ENCODE peak calls at places on chromosomes 4 and X, in four cellular contexts. D is left lung, I is cardiac muscle cell, Q is fibroblast of the aortic adventitia. X is an unnamed sample.

GRCh38 chrX:112867570-112867969 is 26.9 kb upstream of the AMOT start:
- DNase-seq in D (no peak), I (no peak), Q (no peak), X (no peak)

GRCh38 chrX:47573334-47574095 is 8.7 kb upstream of the TIMP1 start:
- DNase-seq in I (peak), D (no peak), Q (peak), X (no peak)

GRCh38 chr4:101118641-101119040 is 228.7 kb downstream of the PPP3CA start:
- DNase-seq in D (no peak), I (no peak), Q (no peak), X (no peak)

GRCh38 chrX:69309074-69309792 is 144.0 kb upstream of the PJA1 start:
- DNase-seq in I (no peak), D (no peak), Q (no peak), X (no peak)

GRCh38 chrX:119984652-119985051 is 41.1 kb upstream of the NKAP start:
- DNase-seq in Q (no peak), D (no peak), I (no peak), X (no peak)

GRCh38 chr4:143025111-143025704 is 159.5 kb upstream of the USP38 start:
- DNase-seq in I (peak), D (peak), Q (peak), X (peak)

GRCh38 chrX:110045988-110046387 is 43.1 kb downstream of the TMEM164 start:
- DNase-seq in D (no peak), Q (no peak), I (peak), X (no peak)

GRCh38 chrX:150163181-150163930 is 199.8 kb upstream of the MAMLD1 start:
- DNase-seq in Q (peak), I (no peak), D (no peak), X (no peak)

GRCh38 chr4:53595823-53596222 is 4.5 kb upstream of the LNX1 start:
- DNase-seq in I (no peak), D (no peak), Q (no peak), X (no peak)

GRCh38 chrX:81195712-81196111 is 6.0 kb downstream of the HMGN5 start:
- DNase-seq in I (peak), Q (peak), D (no peak), X (peak)

GRCh38 chrX:129493643-129494042 is 29.6 kb downstream of the SMARCA1 start:
- DNase-seq in D (no peak), Q (peak), I (no peak), X (peak)

GRCh38 chrX:149910178-149910695 is 19.1 kb upstream of the HSFX4 start:
- DNase-seq in Q (no peak), D (no peak), I (peak), X (no peak)

GRCh38 chr4:184762100-184762499 is 28.2 kb upstream of the CENPU start:
- DNase-seq in D (no peak), Q (no peak), I (no peak), X (no peak)

GRCh38 chrX:37462346-37462745 is 109.1 kb upstream of the LANCL3 start:
- DNase-seq in D (no peak), I (no peak), Q (no peak), X (no peak)

GRCh38 chr4:57635900-57636299 is 525.7 kb upstream of the IGFBP7 start:
- DNase-seq in Q (no peak), D (no peak), I (no peak), X (no peak)

GRCh38 chr4:124386163-124386562 is 326.4 kb downstream of the ANKRD50 start:
- DNase-seq in Q (peak), I (no peak), D (no peak), X (no peak)

GRCh38 chrX:152949114-152949513 is 44.8 kb downstream of the PNMA5 start:
- DNase-seq in D (no peak), Q (no peak), I (no peak), X (no peak)

GRCh38 chr4:42302348-42302747 is 94.9 kb upstream of the SHISA3 start:
- DNase-seq in Q (peak), I (peak), D (no peak), X (no peak)

GRCh38 chr4:47533689-47534347 is 48.7 kb downstream of the ATP10D start:
- DNase-seq in Q (peak), I (no peak), D (no peak), X (no peak)

GRCh38 chr4:122661661-122662160 is 40.8 kb upstream of the IL21 start:
- DNase-seq in Q (peak), D (no peak), I (peak), X (no peak)

GRCh38 chr4:125784741-125785140 is 470.0 kb downstream of the FAT4 start:
- DNase-seq in D (no peak), Q (no peak), I (no peak), X (no peak)

GRCh38 chr4:15737255-15737654 is 34.4 kb downstream of the BST1 start:
- DNase-seq in D (peak), Q (no peak), I (no peak), X (no peak)

GRCh38 chr4:8724436-8725070 is 132.0 kb downstream of the CPZ start:
- DNase-seq in D (peak), Q (no peak), I (no peak), X (no peak)

GRCh38 chrX:104098151-104098808 is 14.0 kb upstream of the ZCCHC18 start:
- DNase-seq in Q (peak), D (no peak), I (peak), X (peak)

GRCh38 chr4:13627185-13627605 is 330 bp downstream of the BOD1L1 start:
- DNase-seq in D (no peak), I (no peak), Q (no peak), X (no peak)

GRCh38 chrX:47194388-47194787 is 759 bp downstream of the UBA1 start:
- DNase-seq in I (no peak), Q (no peak), D (no peak), X (no peak)

GRCh38 chrX:154040307-154040756 is 20.6 kb upstream of the IRAK1 start:
- DNase-seq in Q (peak), I (no peak), D (no peak), X (peak)

GRCh38 chr4:153465583-153465921 is 608 bp upstream of the TMEM131L start:
- DNase-seq in Q (peak), D (peak), I (peak), X (peak)
- TF ChIP-seq CTCF in Q (peak), D (no peak), I (peak), X (peak)

GRCh38 chr4:112735474-112735951 is 98.6 kb downstream of the LARP7 start:
- DNase-seq in Q (no peak), D (no peak), I (no peak), X (no peak)
- TF ChIP-seq CTCF in Q (no peak), D (no peak), I (no peak), X (no peak)

GRCh38 chr4:76426272-76426671 is 5.3 kb upstream of the CCDC158 start:
- DNase-seq in I (no peak), Q (peak), D (no peak), X (no peak)
- TF ChIP-seq CTCF in I (peak), Q (peak), D (no peak), X (peak)

GRCh38 chrX:132505116-132505515 is 16.3 kb upstream of the MBNL3 start:
- DNase-seq in D (no peak), Q (peak), I (no peak), X (no peak)
- TF ChIP-seq CTCF in D (no peak), Q (no peak), I (peak), X (no peak)

GRCh38 chr4:4694296-4694772 is 152.5 kb upstream of the STX18 start:
- DNase-seq in Q (no peak), D (no peak), I (peak), X (peak)
- TF ChIP-seq CTCF in Q (peak), D (no peak), I (peak), X (peak)

DNA sequence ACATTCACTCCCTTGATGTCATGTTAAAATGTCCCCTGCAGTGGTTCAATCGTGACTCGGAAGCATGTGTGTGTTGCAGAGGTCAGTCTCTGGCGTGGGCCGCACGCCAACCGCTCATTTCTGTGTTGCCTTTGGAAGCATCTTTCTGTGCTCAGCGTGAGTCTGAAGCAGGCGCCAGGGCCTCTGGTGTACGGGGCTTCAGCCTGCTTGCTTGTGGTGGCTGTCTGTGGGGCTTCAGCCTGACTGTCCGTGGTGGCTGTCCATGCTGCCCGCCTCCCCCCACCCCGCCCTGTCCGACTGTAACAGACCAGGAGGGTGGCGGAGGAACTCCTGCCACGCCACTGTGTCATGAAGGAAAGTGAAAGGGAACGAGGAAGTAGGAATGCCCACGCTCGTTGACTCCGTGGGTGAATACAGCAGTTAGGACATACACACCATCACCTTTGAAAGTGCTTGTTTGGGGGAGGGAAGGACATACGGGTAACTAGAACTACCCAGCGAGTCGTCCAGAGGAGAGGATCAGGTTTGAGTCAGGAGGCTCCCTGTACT is 14.7 kb upstream of the CLCN4 start:
- DNase-seq in I (no peak), D (no peak), Q (no peak), X (no peak)
- TF ChIP-seq CTCF in I (no peak), D (no peak), Q (no peak), X (no peak)

X was measured in HFFc6.